ENCODE peak calls at places on chromosomes 4 and X, in four cellular contexts. H, C, G and Z are unnamed samples.

GRCh38 chr4:121411151-121411744 is 30.4 kb upstream of the QRFPR start:
- DNase-seq in H (no peak), C (no peak), G (no peak), Z (no peak)

GRCh38 chrX:88982183-88982582 is 235.2 kb downstream of the CPXCR1 start:
- DNase-seq in H (no peak), C (no peak), G (no peak), Z (peak; percentile 3)

GRCh38 chrX:23394421-23394820 is 59.8 kb downstream of the PTCHD1 start:
- DNase-seq in H (no peak), C (no peak), G (no peak), Z (no peak)

GRCh38 chr4:6917445-6918241 is 8.0 kb downstream of the TBC1D14 start:
- DNase-seq in H (no peak), C (peak; percentile 62), G (peak; percentile 61), Z (peak; percentile 73)

GRCh38 chr4:159195400-159195799 is 92.5 kb downstream of the RAPGEF2 start:
- DNase-seq in H (no peak), C (no peak), G (no peak), Z (no peak)

GRCh38 chr4:7477695-7478094 is 43.0 kb upstream of the PSAPL1 start:
- DNase-seq in H (no peak), C (no peak), G (no peak), Z (no peak)

GRCh38 chr4:178196751-178197150 is 754.5 kb upstream of the AGA start:
- DNase-seq in H (no peak), C (no peak), G (no peak), Z (no peak)

GRCh38 chr4:164081371-164081770 is 586.9 kb downstream of the TMA16 start:
- DNase-seq in H (no peak), C (no peak), G (no peak), Z (peak; percentile 9)

GRCh38 chrX:30161043-30161442 is 54.3 kb upstream of the MAGEB2 start:
- DNase-seq in H (no peak), C (no peak), G (no peak), Z (no peak)

GRCh38 chrX:114583646-114584433 is at the start of gene HTR2C:
- DNase-seq in H (no peak), C (peak; percentile 45), G (no peak), Z (peak; percentile 75)

GRCh38 chrX:81120936-81121351 is 80.8 kb downstream of the HMGN5 start:
- DNase-seq in H (peak; percentile 74), C (peak; percentile 78), G (peak; percentile 16), Z (peak; percentile 7)

GRCh38 chr4:147334478-147334877 is 146.4 kb upstream of the EDNRA start:
- DNase-seq in H (peak; percentile 20), C (no peak), G (no peak), Z (no peak)

GRCh38 chr4:118954246-118954645 is 65.6 kb downstream of the SYNPO2 start:
- DNase-seq in H (peak; percentile 64), C (no peak), G (no peak), Z (no peak)

GRCh38 chrX:108511721-108512120 is 72.1 kb downstream of the COL4A5 start:
- DNase-seq in H (peak; percentile 4), C (no peak), G (no peak), Z (no peak)

GRCh38 chr4:139568206-139568969 is 12.4 kb upstream of the SETD7 start:
- DNase-seq in H (no peak), C (peak; percentile 31), G (no peak), Z (no peak)

GRCh38 chr4:86302242-86302641 is 57.6 kb downstream of the MAPK10 start:
- DNase-seq in H (peak; percentile 10), C (peak; percentile 79), G (no peak), Z (peak; percentile 12)

GRCh38 chr4:183987987-183988392 is 82.9 kb downstream of the STOX2 start:
- DNase-seq in H (peak; percentile 95), C (peak; percentile 86), G (peak; percentile 58), Z (peak; percentile 63)

GRCh38 chr4:48710446-48711209 is 69.5 kb downstream of the FRYL start:
- DNase-seq in H (peak; percentile 43), C (no peak), G (no peak), Z (no peak)

GRCh38 chr4:41133619-41134018 is 80.7 kb downstream of the APBB2 start:
- DNase-seq in H (no peak), C (peak; percentile 24), G (no peak), Z (no peak)

GRCh38 chrX:111649641-111650040 is 31.3 kb upstream of the ALG13 start:
- DNase-seq in H (no peak), C (no peak), G (no peak), Z (no peak)

GRCh38 chrX:9341305-9342201 is 123.3 kb upstream of the TBL1X start:
- DNase-seq in H (peak; percentile 62), C (peak; percentile 47), G (peak; percentile 59), Z (peak; percentile 43)

GRCh38 chrX:152989292-152989658 is 4.6 kb downstream of the PNMA5 start:
- DNase-seq in H (peak; percentile 25), C (no peak), G (no peak), Z (peak; percentile 13)

DNA sequence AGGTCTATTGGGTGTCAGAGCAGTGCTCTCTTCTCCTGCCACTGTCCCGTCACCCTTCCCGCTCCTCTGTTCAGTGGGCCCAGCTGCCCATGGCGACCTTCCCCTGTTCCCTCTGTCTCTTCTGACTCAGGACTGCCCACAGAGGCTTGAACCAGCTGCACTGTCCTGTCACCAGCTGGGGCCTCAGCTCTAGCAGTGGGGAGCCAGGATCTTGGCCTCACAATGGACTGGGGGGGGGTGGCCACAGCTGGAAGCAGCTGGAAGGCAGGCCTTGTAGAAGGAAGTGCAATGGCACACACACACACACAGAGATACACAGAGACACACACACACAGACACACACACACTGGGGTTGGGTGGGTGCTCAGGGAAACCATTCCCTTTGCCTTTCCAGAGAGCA is 114.0 kb upstream of the PJA1 start:
- DNase-seq in H (no peak), C (no peak), G (no peak), Z (no peak)
- H3K27me3 ChIP-seq in H (no peaks in the 10 kb centered on the region), C (peaks cover 10% of the 10 kb centered on the region), G (no peaks in the 10 kb centered on the region), Z (peaks cover 15% of the 10 kb centered on the region)

DNA sequence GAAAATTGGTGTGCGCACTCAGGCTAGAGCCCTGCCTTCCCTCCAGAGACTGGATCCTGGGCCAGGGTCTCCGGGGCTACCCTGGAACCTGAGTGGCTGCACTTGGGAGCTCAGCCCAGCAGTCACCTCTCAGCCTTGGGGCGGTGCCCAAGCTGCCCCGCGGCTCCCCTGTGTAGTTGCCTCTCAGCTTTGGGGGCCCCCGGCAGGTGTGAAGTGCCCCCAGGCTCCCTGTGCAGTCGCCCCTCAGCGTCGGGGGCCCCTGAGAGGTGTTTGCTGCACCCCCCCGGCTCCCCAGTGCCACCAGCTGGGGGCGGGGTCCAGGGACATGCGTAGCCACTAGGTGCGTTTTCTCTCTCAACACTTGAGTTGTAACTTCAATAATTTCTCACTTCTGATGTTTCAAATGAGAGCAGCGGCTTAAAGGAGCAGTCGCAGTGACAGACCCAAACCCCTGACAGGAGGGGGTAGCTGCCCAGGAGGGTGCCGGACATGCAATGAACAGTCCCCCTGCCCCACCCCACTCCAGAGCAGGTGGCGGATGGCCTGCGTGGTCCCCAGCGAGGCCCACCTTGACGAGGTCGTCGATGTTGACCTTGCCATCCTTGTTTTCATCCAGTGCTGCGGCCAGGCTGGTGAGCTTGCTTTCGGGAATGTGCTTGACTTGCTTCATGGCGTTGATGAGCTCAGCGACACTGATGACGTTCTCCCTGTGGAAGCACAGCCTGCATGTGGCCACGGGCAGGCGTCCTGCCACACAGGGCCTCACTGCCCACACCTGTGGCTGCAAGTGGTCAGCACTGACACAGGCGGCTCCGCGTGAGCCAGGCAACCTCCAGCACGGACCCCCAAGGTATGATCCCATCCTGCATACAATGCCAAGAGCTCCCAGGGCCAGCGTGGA is 22.3 kb downstream of the FGFR3 start:
- DNase-seq in H (no peak), C (no peak), G (no peak), Z (no peak)
- H3K36me3 ChIP-seq in H (peaks cover 24% of the 10 kb centered on the region), C (no peaks in the 10 kb centered on the region), G (peaks cover 86% of the 10 kb centered on the region), Z (peaks cover 23% of the 10 kb centered on the region)

GRCh38 chr4:79848329-79848728 is 224.7 kb downstream of the ANTXR2 start:
- DNase-seq in H (no peak), C (no peak), G (no peak), Z (no peak)

GRCh38 chr4:79851625-79852304 is 221.3 kb downstream of the ANTXR2 start:
- DNase-seq in H (peak; percentile 53), C (no peak), G (no peak), Z (no peak)

GRCh38 chr4:79855081-79855480 is 217.9 kb downstream of the ANTXR2 start:
- DNase-seq in H (peak; percentile 46), C (no peak), G (no peak), Z (no peak)

GRCh38 chr4:79856196-79856595 is 216.8 kb downstream of the ANTXR2 start:
- DNase-seq in H (no peak), C (no peak), G (no peak), Z (no peak)

DNA sequence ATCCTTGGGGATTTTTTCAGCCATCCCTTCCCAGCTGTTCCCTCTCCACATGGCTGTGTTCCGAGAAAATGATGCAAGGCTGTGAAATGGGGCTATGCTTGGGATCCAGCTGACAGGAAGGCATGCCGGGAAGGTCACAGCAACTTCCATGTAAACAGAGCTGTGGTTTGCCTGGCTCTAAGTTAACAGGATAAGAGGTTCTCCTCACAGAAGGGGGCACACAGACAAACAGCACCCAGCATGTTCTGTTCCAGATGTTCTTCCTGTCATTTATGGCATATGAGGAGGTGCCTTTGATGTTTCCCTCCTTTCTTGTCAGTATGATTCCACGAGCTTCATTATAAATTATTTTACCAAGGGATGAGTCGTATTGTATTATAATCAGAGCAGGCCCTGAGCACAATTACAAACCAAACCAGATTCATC is 220.7 kb downstream of the ANTXR2 start:
- DNase-seq in H (peak; percentile 18), C (no peak), G (peak; percentile 43), Z (peak; percentile 2)
- H3K4me3 ChIP-seq in H (no peak overlapping the region), C (no peak overlapping the region), G (no peak overlapping the region), Z (no peak overlapping the region)

GRCh38 chrX:109601458-109601857 is 23.5 kb downstream of the KCNE5 start:
- DNase-seq in H (no peak), C (no peak), G (no peak), Z (no peak)
- H3K27me3 ChIP-seq in H (no peaks in the 10 kb centered on the region), C (no peaks in the 10 kb centered on the region), G (peaks cover 12% of the 10 kb centered on the region), Z (peaks cover 3% of the 10 kb centered on the region)